ENCODE peak calls at places on chromosomes 7 and 10, in seven cellular contexts. One of them, this sample, is unnamed.
A peak's percentile ranks its signal among the peaks of the same experiment; 100 is the strongest.

GRCh38 chr10:119477444-119477843 is 65.1 kb downstream of the RGS10 start:
- DNase-seq in A549: no peak
- DNase-seq in germinal center: peak; percentile 33
- DNase-seq in left cardiac atrium: no peak
- DNase-seq in psoas muscle: no peak
- DNase-seq in endothelial cell: no peak
- DNase-seq in stimulated activated CD4-positive, alpha-beta T cell treated with anti-CD3 and anti-CD28 coated beads, Interleukin-2, amount 100 ng/mL, for 48 hours: no peak
- DNase-seq in this sample: no peak

GRCh38 chr7:121610243-121610642 is 214.1 kb upstream of the FAM3C start:
- DNase-seq in endothelial cell: no peak
- DNase-seq in left cardiac atrium: no peak
- DNase-seq in germinal center: no peak
- DNase-seq in A549: no peak
- DNase-seq in stimulated activated CD4-positive, alpha-beta T cell treated with anti-CD3 and anti-CD28 coated beads, Interleukin-2, amount 100 ng/mL, for 48 hours: no peak
- DNase-seq in psoas muscle: no peak
- DNase-seq in this sample: no peak

GRCh38 chr10:86931872-86932271 is 25.5 kb downstream of the MMRN2 start:
- DNase-seq in germinal center: no peak
- DNase-seq in endothelial cell: no peak
- DNase-seq in psoas muscle: no peak
- DNase-seq in A549: no peak
- DNase-seq in stimulated activated CD4-positive, alpha-beta T cell treated with anti-CD3 and anti-CD28 coated beads, Interleukin-2, amount 100 ng/mL, for 48 hours: no peak
- DNase-seq in left cardiac atrium: no peak
- DNase-seq in this sample: no peak

GRCh38 chr7:131016230-131016629 is 282.2 kb upstream of the KLF14 start:
- DNase-seq in psoas muscle: no peak
- DNase-seq in endothelial cell: no peak
- DNase-seq in stimulated activated CD4-positive, alpha-beta T cell treated with anti-CD3 and anti-CD28 coated beads, Interleukin-2, amount 100 ng/mL, for 48 hours: no peak
- DNase-seq in germinal center: no peak
- DNase-seq in A549: no peak
- DNase-seq in left cardiac atrium: no peak
- DNase-seq in this sample: no peak

GRCh38 chr10:70430489-70431445 is 10.7 kb downstream of the NODAL start:
- DNase-seq in endothelial cell: no peak
- DNase-seq in psoas muscle: peak; percentile 80
- DNase-seq in stimulated activated CD4-positive, alpha-beta T cell treated with anti-CD3 and anti-CD28 coated beads, Interleukin-2, amount 100 ng/mL, for 48 hours: no peak
- DNase-seq in A549: peak; percentile 11
- DNase-seq in left cardiac atrium: peak; percentile 67
- DNase-seq in germinal center: no peak
- DNase-seq in this sample: no peak

GRCh38 chr7:16962986-16963385 is 81.2 kb upstream of the AGR3 start:
- DNase-seq in germinal center: no peak
- DNase-seq in psoas muscle: no peak
- DNase-seq in A549: no peak
- DNase-seq in endothelial cell: no peak
- DNase-seq in stimulated activated CD4-positive, alpha-beta T cell treated with anti-CD3 and anti-CD28 coated beads, Interleukin-2, amount 100 ng/mL, for 48 hours: no peak
- DNase-seq in left cardiac atrium: no peak
- DNase-seq in this sample: no peak

GRCh38 chr10:13891542-13892431 is 305.0 kb downstream of the PRPF18 start:
- DNase-seq in stimulated activated CD4-positive, alpha-beta T cell treated with anti-CD3 and anti-CD28 coated beads, Interleukin-2, amount 100 ng/mL, for 48 hours: peak; percentile 2
- DNase-seq in A549: no peak
- DNase-seq in endothelial cell: peak; percentile 45
- DNase-seq in psoas muscle: peak; percentile 58
- DNase-seq in left cardiac atrium: peak; percentile 33
- DNase-seq in germinal center: peak; percentile 47
- DNase-seq in this sample: no peak

GRCh38 chr10:23375366-23375765 is 30.8 kb upstream of the C10orf67 start:
- DNase-seq in endothelial cell: no peak
- DNase-seq in psoas muscle: no peak
- DNase-seq in germinal center: no peak
- DNase-seq in stimulated activated CD4-positive, alpha-beta T cell treated with anti-CD3 and anti-CD28 coated beads, Interleukin-2, amount 100 ng/mL, for 48 hours: no peak
- DNase-seq in left cardiac atrium: no peak
- DNase-seq in A549: no peak
- DNase-seq in this sample: no peak

GRCh38 chr10:119614686-119615085 is 17.9 kb upstream of the TIAL1 start:
- DNase-seq in left cardiac atrium: no peak
- DNase-seq in stimulated activated CD4-positive, alpha-beta T cell treated with anti-CD3 and anti-CD28 coated beads, Interleukin-2, amount 100 ng/mL, for 48 hours: no peak
- DNase-seq in endothelial cell: no peak
- DNase-seq in psoas muscle: no peak
- DNase-seq in A549: no peak
- DNase-seq in germinal center: no peak
- DNase-seq in this sample: no peak

This sample was measured in esophagus squamous epithelium.